ENCODE peak calls at places on chromosomes 12 and 14, in eight cellular contexts. O is left ventricle myocardium superior; P is RPMI7951; X is HFFc6; Z is heart left ventricle; J is effector CD4-positive, alpha-beta T cell; F is AG04450; S is globus pallidus. N is an unnamed sample.

GRCh38 chr12:98369601-98370000 is 145.8 kb upstream of the TMPO start:
- DNase-seq in O (no peak), P (no peak), X (no peak), Z (no peak), J (no peak), F (no peak), S (no peak), N (no peak)

GRCh38 chr12:2453807-2454177 is 341.0 kb upstream of the FKBP4 start:
- DNase-seq in O (no peak), P (no peak), X (no peak), Z (no peak), J (no peak), F (no peak), S (no peak), N (no peak)

GRCh38 chr12:100403446-100403845 is 46.6 kb downstream of the SLC17A8 start:
- DNase-seq in O (no peak), P (peak; percentile 2), X (peak; percentile 3), Z (no peak), J (no peak), F (no peak), S (no peak), N (no peak)

GRCh38 chr12:104457746-104458644 is 1.2 kb downstream of the CHST11 start:
- DNase-seq in O (peak; percentile 55), P (no peak), X (no peak), Z (peak; percentile 33), J (peak; percentile 50), F (no peak), S (no peak), N (peak; percentile 52)

GRCh38 chr12:26374934-26375333 is 179.6 kb downstream of the SSPN start:
- DNase-seq in O (no peak), P (no peak), X (no peak), Z (no peak), J (no peak), F (no peak), S (no peak), N (no peak)

GRCh38 chr14:93980464-93981201 is 4.3 kb upstream of the ASB2 start:
- DNase-seq in O (peak; percentile 91), P (peak; percentile 70), X (no peak), Z (peak; percentile 92), J (no peak), F (peak; percentile 42), S (no peak), N (peak; percentile 88)

GRCh38 chr14:32623300-32624093 is 294.4 kb downstream of the AKAP6 start:
- DNase-seq in O (no peak), P (peak; percentile 87), X (peak; percentile 50), Z (no peak), J (no peak), F (no peak), S (no peak), N (no peak)

GRCh38 chr14:23694085-23694975 is 58.2 kb downstream of the DHRS2 start:
- DNase-seq in O (no peak), P (no peak), X (no peak), Z (peak; percentile 24), J (no peak), F (no peak), S (no peak), N (no peak)

GRCh38 chr14:92579244-92579643 is 65.7 kb downstream of the RIN3 start:
- DNase-seq in O (no peak), P (no peak), X (peak; percentile 10), Z (no peak), J (no peak), F (no peak), S (no peak), N (no peak)

GRCh38 chr14:22558221-22558913 is 30.7 kb downstream of the DAD1 start:
- DNase-seq in O (no peak), P (no peak), X (no peak), Z (no peak), J (no peak), F (no peak), S (no peak), N (no peak)

GRCh38 chr14:94127330-94127729 is 2.1 kb downstream of the IFI27L2 start:
- DNase-seq in O (no peak), P (no peak), X (no peak), Z (no peak), J (no peak), F (no peak), S (no peak), N (no peak)

GRCh38 chr12:95396849-95397498 is 77.0 kb upstream of the METAP2 start:
- DNase-seq in O (no peak), P (peak; percentile 30), X (peak; percentile 25), Z (no peak), J (no peak), F (no peak), S (no peak), N (no peak)

GRCh38 chr12:103715494-103715893 is 125.5 kb downstream of the NT5DC3 start:
- DNase-seq in O (no peak), P (no peak), X (no peak), Z (no peak), J (no peak), F (no peak), S (no peak), N (no peak)

GRCh38 chr12:31752450-31752849 is 23.6 kb upstream of the AMN1 start:
- DNase-seq in O (no peak), P (no peak), X (no peak), Z (no peak), J (no peak), F (no peak), S (no peak), N (no peak)

GRCh38 chr12:105355752-105356151 is 25.3 kb downstream of the C12orf75 start:
- DNase-seq in O (no peak), P (peak; percentile 63), X (peak; percentile 57), Z (no peak), J (no peak), F (peak; percentile 15), S (no peak), N (no peak)

GRCh38 chr12:52782502-52782901 is 5.4 kb upstream of the KRT76 start:
- DNase-seq in O (no peak), P (no peak), X (no peak), Z (no peak), J (no peak), F (no peak), S (no peak), N (no peak)

GRCh38 chr14:24377126-24377525 is 9.1 kb downstream of the NFATC4 start:
- DNase-seq in O (no peak), P (no peak), X (no peak), Z (no peak), J (no peak), F (no peak), S (no peak), N (no peak)

GRCh38 chr12:89421093-89421835 is 69.0 kb upstream of the DUSP6 start:
- DNase-seq in O (no peak), P (no peak), X (no peak), Z (no peak), J (no peak), F (no peak), S (no peak), N (no peak)

GRCh38 chr12:1595690-1596347 is 1.4 kb upstream of the FBXL14 start:
- DNase-seq in O (no peak), P (peak; percentile 38), X (peak; percentile 80), Z (no peak), J (no peak), F (no peak), S (no peak), N (no peak)

GRCh38 chr14:102588821-102589220 is 3.6 kb upstream of the RCOR1 start:
- DNase-seq in O (no peak), P (no peak), X (no peak), Z (no peak), J (no peak), F (no peak), S (no peak), N (no peak)

GRCh38 chr12:124273630-124274029 is 21.3 kb upstream of the RFLNA start:
- DNase-seq in O (no peak), P (peak; percentile 46), X (peak; percentile 37), Z (no peak), J (no peak), F (no peak), S (no peak), N (no peak)

GRCh38 chr12:106581543-106582263 is 1.1 kb upstream of the RFX4 start:
- DNase-seq in O (peak; percentile 54), P (no peak), X (no peak), Z (no peak), J (no peak), F (no peak), S (no peak), N (no peak)

GRCh38 chr12:1927751-1928351 is 9.4 kb upstream of the CACNA2D4 start:
- DNase-seq in O (peak; percentile 88), P (no peak), X (no peak), Z (peak; percentile 90), J (no peak), F (no peak), S (no peak), N (peak; percentile 86)

GRCh38 chr12:51322452-51322851 is 1.5 kb downstream of the BIN2 start:
- DNase-seq in O (no peak), P (no peak), X (no peak), Z (no peak), J (no peak), F (no peak), S (no peak), N (no peak)

GRCh38 chr12:67647547-67648305 is 819 bp upstream of the DYRK2 start:
- DNase-seq in O (peak; percentile 87), P (peak; percentile 91), X (peak; percentile 90), Z (peak; percentile 90), J (peak; percentile 25), F (peak; percentile 57), S (peak; percentile 56), N (peak; percentile 89)

GRCh38 chr12:81146228-81147225 is 68.6 kb downstream of the ACSS3 start:
- DNase-seq in O (no peak), P (no peak), X (no peak), Z (no peak), J (no peak), F (no peak), S (no peak), N (no peak)

GRCh38 chr14:36657409-36658090 is 4.1 kb upstream of the PAX9 start:
- DNase-seq in O (peak; percentile 19), P (no peak), X (no peak), Z (no peak), J (no peak), F (no peak), S (no peak), N (no peak)

GRCh38 chr12:45644521-45644920 is 85.0 kb upstream of the ARID2 start:
- DNase-seq in O (no peak), P (peak; percentile 22), X (peak; percentile 3), Z (no peak), J (no peak), F (no peak), S (no peak), N (no peak)

GRCh38 chr12:2543801-2544200 is 251.0 kb upstream of the FKBP4 start:
- DNase-seq in O (no peak), P (no peak), X (no peak), Z (no peak), J (no peak), F (no peak), S (no peak), N (no peak)

GRCh38 chr12:124024790-124025189 is 51.8 kb downstream of the ZNF664 start:
- DNase-seq in O (no peak), P (peak; percentile 56), X (no peak), Z (no peak), J (no peak), F (no peak), S (no peak), N (no peak)

GRCh38 chr12:52813203-52813819 is 605 bp downstream of the KRT4 start:
- DNase-seq in O (no peak), P (no peak), X (no peak), Z (no peak), J (no peak), F (no peak), S (no peak), N (no peak)

GRCh38 chr14:88189840-88190191 is 133.3 kb downstream of the KCNK10 start:
- DNase-seq in O (no peak), P (no peak), X (no peak), Z (no peak), J (no peak), F (no peak), S (no peak), N (no peak)

GRCh38 chr12:27644446-27644845 is 51.8 kb upstream of the REP15 start:
- DNase-seq in O (no peak), P (no peak), X (no peak), Z (no peak), J (no peak), F (no peak), S (no peak), N (no peak)

GRCh38 chr12:124898200-124898950 is 16.1 kb downstream of the UBC start:
- DNase-seq in O (peak; percentile 59), P (peak; percentile 70), X (peak; percentile 67), Z (no peak), J (peak; percentile 45), F (no peak), S (no peak), N (peak; percentile 59)

N was measured in Right ventricle myocardium superior.